ENCODE peak calls at places on chromosomes 12 and 14, in nine cellular contexts. One of them, this sample, is unnamed.

GRCh38 chr12:19575307-19576243 is 136.3 kb downstream of the AEBP2 start:
- DNase-seq in germinal center: no peak
- DNase-seq in astrocyte: peak
- DNase-seq in ELR: peak
- DNase-seq in natural killer cell: no peak
- DNase-seq in astrocyte of the hippocampus: peak
- DNase-seq in fibroblast of lung: peak
- DNase-seq in COR-L47: peak
- DNase-seq in fibroblast of villous mesenchyme: peak
- DNase-seq in this sample: peak

GRCh38 chr12:70920251-70920851 is at the start of gene PTPRR:
- DNase-seq in germinal center: no peak
- DNase-seq in astrocyte: no peak
- DNase-seq in ELR: no peak
- DNase-seq in natural killer cell: no peak
- DNase-seq in astrocyte of the hippocampus: peak
- DNase-seq in fibroblast of lung: no peak
- DNase-seq in COR-L47: peak
- DNase-seq in fibroblast of villous mesenchyme: no peak
- DNase-seq in this sample: no peak

GRCh38 chr14:68094158-68094557 is 274.6 kb downstream of the RAD51B start:
- DNase-seq in germinal center: no peak
- DNase-seq in astrocyte: peak
- DNase-seq in ELR: peak
- DNase-seq in natural killer cell: no peak
- DNase-seq in astrocyte of the hippocampus: peak
- DNase-seq in fibroblast of lung: peak
- DNase-seq in COR-L47: no peak
- DNase-seq in fibroblast of villous mesenchyme: no peak
- DNase-seq in this sample: no peak

GRCh38 chr14:71538949-71539659 is 393.1 kb upstream of the RGS6 start:
- DNase-seq in germinal center: no peak
- DNase-seq in astrocyte: no peak
- DNase-seq in ELR: no peak
- DNase-seq in natural killer cell: no peak
- DNase-seq in astrocyte of the hippocampus: no peak
- DNase-seq in fibroblast of lung: no peak
- DNase-seq in COR-L47: no peak
- DNase-seq in fibroblast of villous mesenchyme: peak
- DNase-seq in this sample: peak

GRCh38 chr12:27112891-27113290 is 30.5 kb upstream of the C12orf71 start:
- DNase-seq in germinal center: no peak
- DNase-seq in astrocyte: no peak
- DNase-seq in ELR: no peak
- DNase-seq in natural killer cell: no peak
- DNase-seq in astrocyte of the hippocampus: no peak
- DNase-seq in fibroblast of lung: no peak
- DNase-seq in COR-L47: no peak
- DNase-seq in fibroblast of villous mesenchyme: no peak
- DNase-seq in this sample: peak

GRCh38 chr14:70069186-70069585 is 119.6 kb downstream of the SLC8A3 start:
- DNase-seq in germinal center: no peak
- DNase-seq in astrocyte: no peak
- DNase-seq in ELR: peak
- DNase-seq in natural killer cell: no peak
- DNase-seq in astrocyte of the hippocampus: no peak
- DNase-seq in fibroblast of lung: no peak
- DNase-seq in COR-L47: no peak
- DNase-seq in fibroblast of villous mesenchyme: no peak
- DNase-seq in this sample: no peak

GRCh38 chr14:70670992-70671651 is 29.4 kb downstream of the TTC9 start:
- DNase-seq in germinal center: no peak
- DNase-seq in astrocyte: peak
- DNase-seq in ELR: no peak
- DNase-seq in natural killer cell: no peak
- DNase-seq in astrocyte of the hippocampus: peak
- DNase-seq in fibroblast of lung: peak
- DNase-seq in COR-L47: no peak
- DNase-seq in fibroblast of villous mesenchyme: no peak
- DNase-seq in this sample: no peak

GRCh38 chr12:95694148-95694547 is 96.4 kb downstream of the NTN4 start:
- DNase-seq in germinal center: no peak
- DNase-seq in astrocyte: no peak
- DNase-seq in ELR: no peak
- DNase-seq in natural killer cell: no peak
- DNase-seq in astrocyte of the hippocampus: peak
- DNase-seq in fibroblast of lung: peak
- DNase-seq in COR-L47: no peak
- DNase-seq in fibroblast of villous mesenchyme: no peak
- DNase-seq in this sample: no peak

GRCh38 chr12:55927588-55928502 is at the start of gene PYM1:
- DNase-seq in germinal center: peak
- DNase-seq in astrocyte: peak
- DNase-seq in ELR: peak
- DNase-seq in natural killer cell: peak
- DNase-seq in astrocyte of the hippocampus: peak
- DNase-seq in fibroblast of lung: peak
- DNase-seq in COR-L47: peak
- DNase-seq in fibroblast of villous mesenchyme: peak
- DNase-seq in this sample: peak

GRCh38 chr12:109356586-109356985 is 8.9 kb downstream of the MYO1H start:
- DNase-seq in germinal center: no peak
- DNase-seq in astrocyte: no peak
- DNase-seq in ELR: no peak
- DNase-seq in natural killer cell: no peak
- DNase-seq in astrocyte of the hippocampus: no peak
- DNase-seq in fibroblast of lung: no peak
- DNase-seq in COR-L47: no peak
- DNase-seq in fibroblast of villous mesenchyme: no peak
- DNase-seq in this sample: no peak

GRCh38 chr14:74524076-74524812 is 30.7 kb downstream of the ISCA2 start:
- DNase-seq in germinal center: no peak
- DNase-seq in astrocyte: peak
- DNase-seq in ELR: no peak
- DNase-seq in natural killer cell: no peak
- DNase-seq in astrocyte of the hippocampus: peak
- DNase-seq in fibroblast of lung: peak
- DNase-seq in COR-L47: no peak
- DNase-seq in fibroblast of villous mesenchyme: no peak
- DNase-seq in this sample: peak

GRCh38 chr12:88472248-88472647 is 108.0 kb downstream of the KITLG start:
- DNase-seq in germinal center: no peak
- DNase-seq in astrocyte: peak
- DNase-seq in ELR: peak
- DNase-seq in natural killer cell: no peak
- DNase-seq in astrocyte of the hippocampus: peak
- DNase-seq in fibroblast of lung: peak
- DNase-seq in COR-L47: no peak
- DNase-seq in fibroblast of villous mesenchyme: no peak
- DNase-seq in this sample: peak

GRCh38 chr12:52280319-52280795 is 5.9 kb downstream of the KRT86 start:
- DNase-seq in germinal center: no peak
- DNase-seq in astrocyte: peak
- DNase-seq in ELR: peak
- DNase-seq in natural killer cell: no peak
- DNase-seq in astrocyte of the hippocampus: peak
- DNase-seq in fibroblast of lung: peak
- DNase-seq in COR-L47: no peak
- DNase-seq in fibroblast of villous mesenchyme: peak
- DNase-seq in this sample: peak

GRCh38 chr12:52279683-52280318 is 5.4 kb downstream of the KRT86 start:
- DNase-seq in germinal center: no peak
- DNase-seq in astrocyte: peak
- DNase-seq in ELR: peak
- DNase-seq in natural killer cell: no peak
- DNase-seq in astrocyte of the hippocampus: peak
- DNase-seq in fibroblast of lung: peak
- DNase-seq in COR-L47: no peak
- DNase-seq in fibroblast of villous mesenchyme: no peak
- DNase-seq in this sample: peak

GRCh38 chr12:105980048-105980447 is 158.7 kb downstream of the NUAK1 start:
- DNase-seq in germinal center: no peak
- DNase-seq in astrocyte: no peak
- DNase-seq in ELR: no peak
- DNase-seq in natural killer cell: no peak
- DNase-seq in astrocyte of the hippocampus: no peak
- DNase-seq in fibroblast of lung: peak
- DNase-seq in COR-L47: peak
- DNase-seq in fibroblast of villous mesenchyme: no peak
- DNase-seq in this sample: no peak

This sample was measured in amniotic epithelial cell.